ENCODE peak calls at places on chromosomes 13 and 19, in ten cellular contexts. One of them, this sample, is unnamed.
A peak's percentile ranks its signal among the peaks of the same experiment; 100 is the strongest.

GRCh38 chr13:113813070-113813748 is 50.7 kb downstream of the GAS6 start:
- DNase-seq in body of pancreas: no peak
- DNase-seq in tibial nerve: no peak
- DNase-seq in heart left ventricle: no peak
- DNase-seq in upper lobe of left lung: peak; percentile 56
- DNase-seq in K562: no peak
- DNase-seq in lower leg skin: no peak
- DNase-seq in breast epithelium: no peak
- DNase-seq in Peyer's patch: no peak
- DNase-seq in uterus: no peak
- DNase-seq in this sample: no peak

GRCh38 chr13:84994582-84994981 is 804.6 kb downstream of the SLITRK6 start:
- DNase-seq in body of pancreas: no peak
- DNase-seq in Peyer's patch: no peak
- DNase-seq in K562: no peak
- DNase-seq in upper lobe of left lung: no peak
- DNase-seq in lower leg skin: no peak
- DNase-seq in tibial nerve: no peak
- DNase-seq in breast epithelium: no peak
- DNase-seq in heart left ventricle: no peak
- DNase-seq in uterus: no peak
- DNase-seq in this sample: no peak

GRCh38 chr13:42574011-42574410 is at the start of gene TNFSF11:
- DNase-seq in tibial nerve: no peak
- DNase-seq in Peyer's patch: no peak
- DNase-seq in K562: no peak
- DNase-seq in heart left ventricle: no peak
- DNase-seq in lower leg skin: no peak
- DNase-seq in uterus: no peak
- DNase-seq in body of pancreas: no peak
- DNase-seq in upper lobe of left lung: peak; percentile 86
- DNase-seq in breast epithelium: no peak
- DNase-seq in this sample: peak; percentile 34

GRCh38 chr19:555474-555808 is 11.6 kb downstream of the GZMM start:
- DNase-seq in upper lobe of left lung: no peak
- DNase-seq in body of pancreas: no peak
- DNase-seq in K562: no peak
- DNase-seq in breast epithelium: no peak
- DNase-seq in tibial nerve: no peak
- DNase-seq in uterus: no peak
- DNase-seq in Peyer's patch: no peak
- DNase-seq in heart left ventricle: no peak
- DNase-seq in lower leg skin: no peak
- DNase-seq in this sample: no peak

GRCh38 chr13:21517576-21517975 is 58.5 kb upstream of the ZDHHC20 start:
- DNase-seq in heart left ventricle: no peak
- DNase-seq in K562: no peak
- DNase-seq in tibial nerve: no peak
- DNase-seq in uterus: no peak
- DNase-seq in upper lobe of left lung: peak; percentile 70
- DNase-seq in body of pancreas: no peak
- DNase-seq in lower leg skin: no peak
- DNase-seq in breast epithelium: no peak
- DNase-seq in Peyer's patch: no peak
- DNase-seq in this sample: no peak

GRCh38 chr13:109345433-109345941 is 440.9 kb downstream of the IRS2 start:
- DNase-seq in heart left ventricle: no peak
- DNase-seq in uterus: no peak
- DNase-seq in tibial nerve: no peak
- DNase-seq in breast epithelium: no peak
- DNase-seq in lower leg skin: no peak
- DNase-seq in body of pancreas: no peak
- DNase-seq in Peyer's patch: no peak
- DNase-seq in upper lobe of left lung: no peak
- DNase-seq in K562: no peak
- DNase-seq in this sample: no peak

GRCh38 chr13:51765142-51765515 is 38.8 kb downstream of the DHRS12 start:
- DNase-seq in lower leg skin: no peak
- DNase-seq in tibial nerve: no peak
- DNase-seq in uterus: no peak
- DNase-seq in K562: no peak
- DNase-seq in body of pancreas: no peak
- DNase-seq in Peyer's patch: no peak
- DNase-seq in heart left ventricle: no peak
- DNase-seq in upper lobe of left lung: no peak
- DNase-seq in breast epithelium: no peak
- DNase-seq in this sample: no peak

GRCh38 chr13:49499889-49500660 is 4.3 kb downstream of the PHF11 start:
- DNase-seq in K562: no peak
- DNase-seq in breast epithelium: no peak
- DNase-seq in Peyer's patch: no peak
- DNase-seq in uterus: no peak
- DNase-seq in upper lobe of left lung: no peak
- DNase-seq in heart left ventricle: no peak
- DNase-seq in tibial nerve: no peak
- DNase-seq in lower leg skin: no peak
- DNase-seq in body of pancreas: no peak
- DNase-seq in this sample: no peak

GRCh38 chr19:54364775-54365257 is at the start of gene LAIR1:
- DNase-seq in tibial nerve: no peak
- DNase-seq in lower leg skin: no peak
- DNase-seq in uterus: peak; percentile 18
- DNase-seq in upper lobe of left lung: no peak
- DNase-seq in heart left ventricle: peak; percentile 52
- DNase-seq in body of pancreas: no peak
- DNase-seq in breast epithelium: no peak
- DNase-seq in K562: no peak
- DNase-seq in Peyer's patch: peak; percentile 79
- DNase-seq in this sample: no peak

GRCh38 chr13:113548171-113548641 is 36.3 kb upstream of the TFDP1 start:
- DNase-seq in heart left ventricle: no peak
- DNase-seq in upper lobe of left lung: peak; percentile 82
- DNase-seq in body of pancreas: peak; percentile 9
- DNase-seq in breast epithelium: no peak
- DNase-seq in Peyer's patch: no peak
- DNase-seq in K562: no peak
- DNase-seq in lower leg skin: no peak
- DNase-seq in uterus: peak; percentile 49
- DNase-seq in tibial nerve: no peak
- DNase-seq in this sample: no peak

GRCh38 chr19:5050905-5051304 is 82.0 kb downstream of the KDM4B start:
- DNase-seq in uterus: no peak
- DNase-seq in Peyer's patch: no peak
- DNase-seq in lower leg skin: no peak
- DNase-seq in breast epithelium: no peak
- DNase-seq in tibial nerve: no peak
- DNase-seq in heart left ventricle: no peak
- DNase-seq in body of pancreas: no peak
- DNase-seq in upper lobe of left lung: peak; percentile 61
- DNase-seq in K562: no peak
- DNase-seq in this sample: no peak

GRCh38 chr19:3096267-3096901 is 2.2 kb downstream of the GNA11 start:
- DNase-seq in breast epithelium: no peak
- DNase-seq in K562: no peak
- DNase-seq in uterus: no peak
- DNase-seq in lower leg skin: no peak
- DNase-seq in Peyer's patch: no peak
- DNase-seq in body of pancreas: no peak
- DNase-seq in upper lobe of left lung: peak; percentile 69
- DNase-seq in tibial nerve: no peak
- DNase-seq in heart left ventricle: no peak
- DNase-seq in this sample: no peak

GRCh38 chr19:53772943-53773342 is 51.2 kb downstream of the NLRP12 start:
- DNase-seq in tibial nerve: peak; percentile 36
- DNase-seq in body of pancreas: peak; percentile 52
- DNase-seq in K562: peak; percentile 38
- DNase-seq in heart left ventricle: no peak
- DNase-seq in upper lobe of left lung: no peak
- DNase-seq in uterus: peak; percentile 34
- DNase-seq in breast epithelium: peak; percentile 21
- DNase-seq in lower leg skin: peak; percentile 61
- DNase-seq in Peyer's patch: peak; percentile 39
- DNase-seq in this sample: no peak

GRCh38 chr19:46806651-46807050 is 18.3 kb upstream of the SLC1A5 start:
- DNase-seq in body of pancreas: no peak
- DNase-seq in upper lobe of left lung: no peak
- DNase-seq in tibial nerve: no peak
- DNase-seq in lower leg skin: no peak
- DNase-seq in Peyer's patch: no peak
- DNase-seq in K562: no peak
- DNase-seq in breast epithelium: no peak
- DNase-seq in heart left ventricle: no peak
- DNase-seq in uterus: no peak
- DNase-seq in this sample: no peak

GRCh38 chr19:49497047-49497789 is 984 bp downstream of the RPS11 start:
- DNase-seq in breast epithelium: no peak
- DNase-seq in Peyer's patch: peak; percentile 92
- DNase-seq in tibial nerve: peak; percentile 51
- DNase-seq in heart left ventricle: peak; percentile 71
- DNase-seq in uterus: no peak
- DNase-seq in K562: peak; percentile 70
- DNase-seq in upper lobe of left lung: no peak
- DNase-seq in body of pancreas: no peak
- DNase-seq in lower leg skin: peak; percentile 74
- DNase-seq in this sample: no peak
- TF ChIP-seq POLR2A in breast epithelium: no peak
- TF ChIP-seq POLR2A in Peyer's patch: peak; percentile 59
- TF ChIP-seq POLR2A in tibial nerve: no peak
- TF ChIP-seq POLR2A in heart left ventricle: no peak
- TF ChIP-seq POLR2A in uterus: no peak
- TF ChIP-seq POLR2A in K562: peak; percentile 68
- TF ChIP-seq POLR2A in upper lobe of left lung: no peak
- TF ChIP-seq POLR2A in body of pancreas: no peak
- TF ChIP-seq POLR2A in lower leg skin: no peak
- TF ChIP-seq POLR2A in this sample: peak; percentile 36

GRCh38 chr19:57712222-57712621 is 3.2 kb upstream of the ZNF154 start:
- DNase-seq in K562: no peak
- DNase-seq in heart left ventricle: no peak
- DNase-seq in tibial nerve: no peak
- DNase-seq in lower leg skin: no peak
- DNase-seq in body of pancreas: no peak
- DNase-seq in breast epithelium: no peak
- DNase-seq in Peyer's patch: no peak
- DNase-seq in uterus: no peak
- DNase-seq in upper lobe of left lung: no peak
- DNase-seq in this sample: no peak

GRCh38 chr19:57709616-57710015 is 612 bp upstream of the ZNF154 start:
- DNase-seq in heart left ventricle: no peak
- DNase-seq in uterus: no peak
- DNase-seq in lower leg skin: no peak
- DNase-seq in K562: no peak
- DNase-seq in breast epithelium: no peak
- DNase-seq in body of pancreas: no peak
- DNase-seq in tibial nerve: no peak
- DNase-seq in Peyer's patch: no peak
- DNase-seq in upper lobe of left lung: no peak
- DNase-seq in this sample: no peak

GRCh38 chr19:57706346-57706745 is 2.7 kb downstream of the ZNF154 start:
- DNase-seq in K562: no peak
- DNase-seq in Peyer's patch: no peak
- DNase-seq in upper lobe of left lung: no peak
- DNase-seq in uterus: no peak
- DNase-seq in body of pancreas: no peak
- DNase-seq in tibial nerve: no peak
- DNase-seq in lower leg skin: no peak
- DNase-seq in heart left ventricle: no peak
- DNase-seq in breast epithelium: no peak
- DNase-seq in this sample: no peak

GRCh38 chr19:57708641-57709354 is at the start of gene ZNF154:
- DNase-seq in lower leg skin: no peak
- DNase-seq in tibial nerve: no peak
- DNase-seq in breast epithelium: peak; percentile 26
- DNase-seq in heart left ventricle: peak; percentile 45
- DNase-seq in uterus: no peak
- DNase-seq in upper lobe of left lung: peak; percentile 78
- DNase-seq in body of pancreas: peak; percentile 28
- DNase-seq in Peyer's patch: peak; percentile 46
- DNase-seq in K562: no peak
- DNase-seq in this sample: no peak
- TF ChIP-seq POLR2A in lower leg skin: no peak
- TF ChIP-seq POLR2A in tibial nerve: no peak
- TF ChIP-seq POLR2A in breast epithelium: no peak
- TF ChIP-seq POLR2A in heart left ventricle: no peak
- TF ChIP-seq POLR2A in uterus: no peak
- TF ChIP-seq POLR2A in upper lobe of left lung: no peak
- TF ChIP-seq POLR2A in body of pancreas: no peak
- TF ChIP-seq POLR2A in Peyer's patch: no peak
- TF ChIP-seq POLR2A in K562: no peak
- TF ChIP-seq POLR2A in this sample: no peak

GRCh38 chr13:78658630-78659449 is at the start of gene OBI1:
- DNase-seq in Peyer's patch: peak; percentile 91
- DNase-seq in upper lobe of left lung: peak; percentile 99
- DNase-seq in body of pancreas: peak; percentile 89
- DNase-seq in breast epithelium: peak; percentile 78
- DNase-seq in K562: peak; percentile 76
- DNase-seq in lower leg skin: peak; percentile 91
- DNase-seq in uterus: peak; percentile 89
- DNase-seq in heart left ventricle: peak; percentile 93
- DNase-seq in tibial nerve: peak; percentile 78
- DNase-seq in this sample: peak; percentile 92
- TF ChIP-seq POLR2A in Peyer's patch: peak; percentile 62
- TF ChIP-seq POLR2A in upper lobe of left lung: no peak
- TF ChIP-seq POLR2A in body of pancreas: no peak
- TF ChIP-seq POLR2A in breast epithelium: no peak
- TF ChIP-seq POLR2A in K562: peak; percentile 83
- TF ChIP-seq POLR2A in lower leg skin: no peak
- TF ChIP-seq POLR2A in uterus: no peak
- TF ChIP-seq POLR2A in heart left ventricle: no peak
- TF ChIP-seq POLR2A in tibial nerve: peak; percentile 43
- TF ChIP-seq POLR2A in this sample: peak; percentile 68

DNA sequence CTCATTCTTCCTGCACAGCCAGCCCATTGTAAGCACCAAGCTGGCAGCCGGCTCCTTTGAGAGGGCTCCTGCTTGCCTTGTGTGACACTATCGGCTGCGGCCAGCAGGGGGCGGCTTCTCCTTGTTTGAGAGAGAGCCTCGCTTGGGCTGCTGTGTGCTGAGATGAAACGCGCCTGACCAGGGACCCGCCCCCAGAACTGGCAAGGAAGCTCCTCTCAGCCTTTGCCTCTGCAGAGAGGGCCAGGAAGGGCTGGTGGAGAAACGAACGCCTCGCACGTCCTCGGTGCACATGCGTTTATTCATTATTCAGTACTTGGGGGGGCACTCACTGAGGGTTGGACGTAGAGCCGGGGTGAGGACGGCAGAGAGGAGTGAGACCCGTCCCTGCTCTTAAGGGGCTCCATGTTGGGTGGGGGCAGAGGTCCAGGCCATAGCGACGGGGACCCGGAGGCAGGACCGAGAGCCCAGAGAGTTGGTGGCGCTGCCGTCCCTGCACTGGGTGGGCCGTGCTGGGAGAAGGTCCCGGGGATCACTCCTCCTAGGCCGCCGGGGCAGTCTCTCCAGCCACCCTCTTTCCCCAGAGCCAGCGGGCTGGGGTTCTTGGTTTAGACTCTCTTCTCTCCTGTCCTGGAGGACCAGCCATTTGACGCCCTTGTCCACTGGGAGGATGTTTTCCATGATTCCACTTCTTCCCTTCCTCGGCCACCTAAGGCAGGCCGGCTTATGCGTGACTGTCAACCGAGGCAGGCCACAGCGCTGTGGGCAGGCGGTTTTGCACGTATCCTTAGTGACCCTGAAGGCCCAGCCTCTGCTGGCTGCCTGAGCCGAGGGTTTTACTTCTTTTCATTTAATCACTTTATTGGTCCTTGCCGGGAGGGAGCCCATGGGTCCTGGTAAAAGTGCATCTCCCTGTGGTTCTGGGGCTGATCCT is 174.5 kb downstream of the KATNAL1 start:
- DNase-seq in K562: peak; percentile 78
- DNase-seq in lower leg skin: peak; percentile 97
- DNase-seq in body of pancreas: peak; percentile 95
- DNase-seq in breast epithelium: peak; percentile 96
- DNase-seq in Peyer's patch: peak; percentile 99
- DNase-seq in uterus: peak; percentile 99
- DNase-seq in heart left ventricle: peak; percentile 96
- DNase-seq in tibial nerve: peak; percentile 99
- DNase-seq in upper lobe of left lung: peak; percentile 98
- DNase-seq in this sample: peak; percentile 97
- TF ChIP-seq POLR2A in K562: no peak
- TF ChIP-seq POLR2A in lower leg skin: no peak
- TF ChIP-seq POLR2A in body of pancreas: no peak
- TF ChIP-seq POLR2A in breast epithelium: no peak
- TF ChIP-seq POLR2A in Peyer's patch: peak; percentile 19
- TF ChIP-seq POLR2A in uterus: no peak
- TF ChIP-seq POLR2A in heart left ventricle: no peak
- TF ChIP-seq POLR2A in tibial nerve: no peak
- TF ChIP-seq POLR2A in upper lobe of left lung: no peak
- TF ChIP-seq POLR2A in this sample: no peak

This sample was measured in right lobe of liver.